ENCODE peak calls at places on chromosome 19, in seven cellular contexts. Q is H1, C is K562, X is GM12878, K is Panc1, M is HepG2, E is SK-N-SH. G is an unnamed sample.

GRCh38 chr19:45667620-45668341 is at the start of gene GIPR:
- DNase-seq in Q (peak), C (peak), X (no peak), K (no peak), M (peak), E (peak), G (peak)

GRCh38 chr19:44903602-44904425 is 1.8 kb upstream of the APOE start:
- DNase-seq in Q (peak), C (peak), X (no peak), K (no peak), M (peak), E (peak), G (no peak)

GRCh38 chr19:3656073-3656746 is 29.6 kb upstream of the CACTIN start:
- DNase-seq in Q (no peak), C (no peak), X (no peak), K (no peak), M (no peak), E (no peak), G (no peak)

GRCh38 chr19:40612831-40613668 is 11.9 kb downstream of the LTBP4 start:
- DNase-seq in Q (peak), C (peak), X (no peak), K (no peak), M (no peak), E (peak), G (no peak)

GRCh38 chr19:38727868-38728660 is 16.2 kb downstream of the CAPN12 start:
- DNase-seq in Q (no peak), C (peak), X (no peak), K (no peak), M (no peak), E (no peak), G (no peak)

GRCh38 chr19:15109768-15110417 is 2.7 kb downstream of the SYDE1 start:
- DNase-seq in Q (no peak), C (no peak), X (no peak), K (no peak), M (no peak), E (peak), G (no peak)

GRCh38 chr19:49413348-49413747 is 9.9 kb downstream of the PTH2 start:
- DNase-seq in Q (no peak), C (no peak), X (no peak), K (no peak), M (no peak), E (peak), G (no peak)

GRCh38 chr19:32976223-32976805 is 4.3 kb downstream of the FAAP24 start:
- DNase-seq in Q (peak), C (peak), X (no peak), K (peak), M (peak), E (peak), G (peak)

GRCh38 chr19:16861875-16862274 is 26.9 kb upstream of the F2RL3 start:
- DNase-seq in Q (no peak), C (no peak), X (no peak), K (no peak), M (no peak), E (no peak), G (no peak)

GRCh38 chr19:14795078-14795721 is 16.8 kb upstream of the ADGRE2 start:
- DNase-seq in Q (no peak), C (no peak), X (no peak), K (no peak), M (no peak), E (no peak), G (no peak)

GRCh38 chr19:30419581-30420180 is 47.5 kb downstream of the ZNF536 start:
- DNase-seq in Q (peak), C (no peak), X (no peak), K (no peak), M (no peak), E (peak), G (no peak)

GRCh38 chr19:58367698-58368454 is 5.3 kb upstream of the ZNF497 start:
- DNase-seq in Q (no peak), C (no peak), X (no peak), K (no peak), M (no peak), E (peak), G (no peak)

GRCh38 chr19:14371321-14371821 is 9.9 kb upstream of the ADGRE5 start:
- DNase-seq in Q (no peak), C (no peak), X (no peak), K (no peak), M (no peak), E (no peak), G (no peak)

GRCh38 chr19:6720369-6721112 is at the start of gene C3:
- DNase-seq in Q (no peak), C (no peak), X (no peak), K (no peak), M (peak), E (no peak), G (no peak)

GRCh38 chr19:39341122-39341719 is 1.0 kb upstream of the SAMD4B start:
- DNase-seq in Q (peak), C (peak), X (no peak), K (no peak), M (no peak), E (peak), G (no peak)

GRCh38 chr19:3202346-3202745 is 16.6 kb downstream of the NCLN start:
- DNase-seq in Q (no peak), C (no peak), X (no peak), K (no peak), M (no peak), E (no peak), G (no peak)

GRCh38 chr19:4870025-4870700 is 2.7 kb upstream of the PLIN3 start:
- DNase-seq in Q (no peak), C (peak), X (no peak), K (peak), M (peak), E (no peak), G (peak)

GRCh38 chr19:45922281-45922680 is 7.7 kb upstream of the NANOS2 start:
- DNase-seq in Q (peak), C (peak), X (no peak), K (no peak), M (peak), E (no peak), G (peak)

GRCh38 chr19:38274734-38275133 is 10.4 kb downstream of the SPINT2 start:
- DNase-seq in Q (no peak), C (no peak), X (no peak), K (no peak), M (no peak), E (no peak), G (no peak)

GRCh38 chr19:5627395-5627904 is 4.6 kb downstream of the SAFB start:
- DNase-seq in Q (no peak), C (peak), X (peak), K (no peak), M (no peak), E (no peak), G (no peak)

GRCh38 chr19:556611-557382 is 12.9 kb downstream of the GZMM start:
- DNase-seq in Q (no peak), C (peak), X (no peak), K (no peak), M (peak), E (no peak), G (no peak)

GRCh38 chr19:13974073-13974472 is 21.8 kb downstream of the DCAF15 start:
- DNase-seq in Q (peak), C (peak), X (no peak), K (no peak), M (no peak), E (peak), G (peak)

GRCh38 chr19:55519461-55520311 is 17.2 kb downstream of the SBK2 start:
- DNase-seq in Q (no peak), C (no peak), X (no peak), K (peak), M (peak), E (no peak), G (no peak)

GRCh38 chr19:40443131-40443929 is 805 bp downstream of the SERTAD3 start:
- DNase-seq in Q (peak), C (peak), X (peak), K (peak), M (peak), E (peak), G (peak)

GRCh38 chr19:15871570-15871969 is 26.3 kb downstream of the CYP4F2 start:
- DNase-seq in Q (no peak), C (peak), X (no peak), K (no peak), M (no peak), E (no peak), G (peak)

GRCh38 chr19:2330632-2331284 is 2.3 kb downstream of the SPPL2B start:
- DNase-seq in Q (peak), C (no peak), X (no peak), K (no peak), M (peak), E (no peak), G (no peak)

GRCh38 chr19:3094638-3095374 is 644 bp downstream of the GNA11 start:
- DNase-seq in Q (no peak), C (no peak), X (no peak), K (no peak), M (no peak), E (no peak), G (no peak)

GRCh38 chr19:3699741-3700241 is 477 bp downstream of the PIP5K1C start:
- DNase-seq in Q (no peak), C (no peak), X (no peak), K (no peak), M (no peak), E (peak), G (no peak)

GRCh38 chr19:55636723-55637122 is 4.1 kb upstream of the ZNF580 start:
- DNase-seq in Q (no peak), C (no peak), X (no peak), K (no peak), M (no peak), E (no peak), G (no peak)

GRCh38 chr19:18762125-18763023 is 28.7 kb downstream of the COMP start:
- DNase-seq in Q (no peak), C (no peak), X (no peak), K (no peak), M (peak), E (peak), G (peak)
- TF ChIP-seq SIN3A in Q (no peak), C (no peak), X (no peak), K (no peak), M (no peak), E (no peak), G (no peak)

GRCh38 chr19:35644987-35645679 is 3.0 kb upstream of the COX6B1 start:
- DNase-seq in Q (peak), C (peak), X (no peak), K (peak), M (peak), E (peak), G (peak)
- H3K4me3 ChIP-seq in Q (peak), C (peak), X (peak), K (peak), M (peak), E (peak), G (peak)

GRCh38 chr19:41802770-41803169 is 6.4 kb downstream of the CEACAM3 start:
- DNase-seq in Q (no peak), C (no peak), X (no peak), K (no peak), M (no peak), E (no peak), G (no peak)
- TF ChIP-seq SIN3A in Q (no peak), C (no peak), X (no peak), K (no peak), M (no peak), E (no peak), G (no peak)

DNA sequence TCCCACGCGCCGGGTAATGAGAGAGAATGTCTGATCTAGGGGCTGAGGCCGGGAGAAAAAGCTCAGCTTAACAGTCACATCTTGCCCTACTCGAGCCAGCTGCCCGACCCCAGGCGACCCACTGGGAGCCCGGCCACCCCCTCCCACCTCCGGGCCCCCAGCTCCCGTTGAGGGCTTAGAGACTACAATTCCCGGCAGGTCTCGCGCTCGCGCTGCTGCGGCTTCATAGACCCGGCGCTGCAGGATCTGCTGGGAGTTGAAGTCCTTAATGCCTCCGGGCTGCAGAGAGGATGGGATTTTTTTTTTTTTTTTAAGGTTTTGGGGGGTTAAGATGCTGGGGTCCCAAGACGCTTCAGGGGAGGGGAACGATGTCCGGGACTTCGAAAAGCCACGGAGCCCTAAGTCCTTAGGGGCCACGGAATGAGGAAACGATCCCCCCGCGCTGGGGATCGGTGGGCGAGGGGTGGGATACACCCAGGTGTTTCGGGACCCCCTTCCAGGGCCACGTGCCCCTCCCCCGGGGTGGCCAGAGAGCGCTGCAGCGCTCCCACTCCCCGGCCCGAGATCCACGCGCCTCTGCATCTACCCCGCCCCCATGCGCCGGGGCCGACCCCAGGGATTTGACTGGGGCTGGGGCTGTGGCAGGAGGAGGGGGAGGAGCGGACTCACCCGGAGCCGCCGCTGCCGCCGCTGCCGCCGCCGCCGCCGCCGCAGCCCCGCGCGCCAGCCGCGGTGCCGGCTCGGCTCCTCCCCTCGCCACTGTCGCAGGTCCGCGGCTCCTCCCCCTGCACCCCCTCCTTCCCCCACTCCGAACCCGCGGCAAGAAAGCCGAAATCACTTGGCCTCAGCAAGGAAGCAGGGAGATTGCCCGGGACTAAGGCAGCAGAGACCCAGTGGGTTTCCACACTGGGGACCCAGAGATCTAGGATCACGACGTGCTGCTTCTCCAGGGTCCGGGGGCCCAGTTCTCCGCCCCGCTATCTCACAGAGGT is at the start of gene SYT3:
- DNase-seq in Q (peak), C (peak), X (no peak), K (no peak), M (no peak), E (peak), G (no peak)
- H3K4me3 ChIP-seq in Q (peak), C (peak), X (no peak), K (peak), M (no peak), E (peak), G (peak)

GRCh38 chr19:42412223-42412622 is 15.0 kb downstream of the LIPE start:
- DNase-seq in Q (no peak), C (no peak), X (no peak), K (no peak), M (no peak), E (peak), G (no peak)

GRCh38 chr19:42409477-42409876 is 17.7 kb downstream of the LIPE start:
- DNase-seq in Q (no peak), C (no peak), X (no peak), K (no peak), M (no peak), E (peak), G (no peak)

GRCh38 chr19:42411581-42412178 is 15.5 kb downstream of the LIPE start:
- DNase-seq in Q (no peak), C (no peak), X (no peak), K (no peak), M (no peak), E (no peak), G (no peak)

GRCh38 chr19:42410371-42410770 is 16.8 kb downstream of the LIPE start:
- DNase-seq in Q (no peak), C (no peak), X (no peak), K (no peak), M (no peak), E (no peak), G (no peak)

DNA sequence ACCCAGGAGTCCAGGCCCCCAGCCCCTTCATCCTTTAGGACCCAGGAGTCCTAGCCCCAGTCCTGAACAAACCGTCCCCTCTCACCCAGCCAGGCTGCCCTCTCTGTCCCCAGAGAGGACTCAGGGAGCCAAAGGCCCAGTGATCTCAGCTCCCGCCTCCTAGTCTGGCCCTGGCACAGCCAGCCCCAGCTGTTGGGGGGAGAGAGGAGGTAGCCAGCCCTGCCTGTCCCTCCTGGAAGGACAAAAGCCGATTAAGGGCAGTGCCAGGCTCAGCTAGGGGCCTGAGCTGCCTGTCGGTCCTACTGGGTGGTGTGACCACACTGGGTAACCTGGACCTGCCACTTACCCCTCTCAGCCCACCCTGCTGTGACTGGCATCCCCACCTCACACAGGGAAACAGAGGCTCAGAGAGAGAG is 14.5 kb downstream of the LIPE start:
- DNase-seq in Q (no peak), C (no peak), X (no peak), K (no peak), M (no peak), E (peak), G (no peak)
- TF ChIP-seq SIN3A in Q (no peak), C (no peak), X (no peak), K (no peak), M (no peak), E (no peak), G (no peak)

GRCh38 chr19:36031308-36031707 is 1.4 kb downstream of the CLIP3 start:
- DNase-seq in Q (no peak), C (no peak), X (no peak), K (no peak), M (no peak), E (no peak), G (no peak)
- H3K4me3 ChIP-seq in Q (no peak), C (no peak), X (no peak), K (no peak), M (no peak), E (no peak), G (no peak)

DNA sequence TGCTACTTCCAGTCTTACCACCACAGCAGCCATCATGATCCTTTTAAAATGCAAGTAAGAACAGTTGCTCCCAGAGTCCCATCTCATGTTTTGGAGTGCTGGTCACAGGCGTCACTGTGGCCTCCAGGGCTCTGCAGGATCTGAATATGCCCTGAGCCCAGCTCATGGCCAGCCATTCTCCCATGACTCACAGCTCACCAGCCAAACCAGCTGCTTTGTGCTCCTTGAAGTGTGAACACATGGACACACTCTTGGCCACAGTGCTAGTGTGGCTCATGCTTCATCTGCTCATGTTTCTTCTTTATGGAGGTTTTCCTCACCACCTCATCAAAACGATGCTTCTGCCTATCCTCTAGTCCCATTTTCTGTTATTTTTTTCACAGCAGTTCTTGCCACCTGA is 466.5 kb downstream of the UQCRFS1 start:
- DNase-seq in Q (no peak), C (no peak), X (no peak), K (no peak), M (no peak), E (no peak), G (no peak)
- TF ChIP-seq SIN3A in Q (no peak), C (no peak), X (no peak), K (no peak), M (no peak), E (no peak), G (no peak)

DNA sequence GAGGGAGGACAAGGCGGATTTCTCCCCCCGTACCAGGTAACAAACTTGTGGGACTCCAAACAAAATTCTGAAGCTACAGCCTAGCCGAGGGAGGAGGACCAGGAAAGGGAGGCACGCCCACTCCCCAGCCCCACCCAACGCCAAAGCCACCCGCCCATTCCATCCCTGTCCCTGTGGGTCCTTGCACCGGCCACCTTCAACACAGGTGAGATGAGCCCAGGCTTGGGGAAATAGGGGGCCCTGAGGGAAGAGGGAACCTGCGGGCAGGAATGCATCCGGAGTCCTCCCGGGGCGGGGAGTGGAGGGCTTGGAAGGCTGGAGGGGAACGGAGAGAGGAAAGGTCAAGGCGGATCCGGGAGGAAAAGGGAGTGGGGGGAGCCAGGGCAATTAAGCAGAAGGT is at the start of gene BEST2:
- DNase-seq in Q (peak), C (no peak), X (no peak), K (no peak), M (no peak), E (no peak), G (no peak)
- H3K4me3 ChIP-seq in Q (peak), C (no peak), X (no peak), K (no peak), M (no peak), E (no peak), G (no peak)

DNA sequence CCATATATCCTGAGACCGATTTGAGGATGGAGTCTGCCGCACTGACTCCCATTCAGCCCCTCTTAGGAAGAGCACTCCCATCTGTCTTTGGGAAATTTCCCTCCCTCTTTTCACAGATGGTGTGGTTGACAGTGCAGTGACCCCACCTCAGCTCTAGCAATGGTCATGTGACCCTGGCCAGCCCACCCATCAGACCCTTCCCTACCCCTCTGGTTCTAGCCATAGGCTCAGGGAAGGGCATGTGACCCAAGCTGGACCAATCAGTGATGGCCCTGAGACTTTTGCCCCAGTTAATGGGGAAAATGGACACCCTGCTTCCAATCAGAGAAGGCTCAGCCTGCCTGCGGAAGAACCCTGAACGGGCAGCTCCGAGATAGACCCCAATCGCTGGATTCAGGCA is 26.3 kb downstream of the IL12RB1 start:
- DNase-seq in Q (no peak), C (peak), X (no peak), K (no peak), M (no peak), E (peak), G (no peak)
- TF ChIP-seq SIN3A in Q (no peak), C (no peak), X (no peak), K (no peak), M (no peak), E (no peak), G (no peak)

GRCh38 chr19:43544077-43544476 is 11.1 kb downstream of the ZNF575 start:
- DNase-seq in Q (no peak), C (no peak), X (no peak), K (no peak), M (no peak), E (no peak), G (no peak)
- H3K4me3 ChIP-seq in Q (no peak), C (no peak), X (no peak), K (no peak), M (no peak), E (no peak), G (no peak)